ENCODE peak calls at places on chromosomes 7 and 10, in eight cellular contexts. One of them, this sample, is unnamed.

GRCh38 chr7:134435161-134435920 is 23.6 kb downstream of the AKR1B1 start:
- DNase-seq in epithelial cell of proximal tubule: no peak
- DNase-seq in C1 segment of cervical spinal cord: no peak
- DNase-seq in HCT116: no peak
- DNase-seq in activated CD4-positive, alpha-beta T cell treated with anti-CD3 and anti-CD28 coated beads, Interleukin-2, amount 50 U/mL, for 1 hour: no peak
- DNase-seq in A549: peak
- DNase-seq in uterus: no peak
- DNase-seq in kidney tubule cell: peak
- DNase-seq in this sample: no peak

GRCh38 chr7:117061751-117062150 is 108.5 kb downstream of the ST7 start:
- DNase-seq in activated CD4-positive, alpha-beta T cell treated with anti-CD3 and anti-CD28 coated beads, Interleukin-2, amount 50 U/mL, for 1 hour: no peak
- DNase-seq in epithelial cell of proximal tubule: no peak
- DNase-seq in C1 segment of cervical spinal cord: no peak
- DNase-seq in uterus: no peak
- DNase-seq in A549: no peak
- DNase-seq in HCT116: no peak
- DNase-seq in kidney tubule cell: peak
- DNase-seq in this sample: no peak

GRCh38 chr7:159013825-159014289 is 130.8 kb downstream of the VIPR2 start:
- DNase-seq in uterus: no peak
- DNase-seq in HCT116: no peak
- DNase-seq in epithelial cell of proximal tubule: no peak
- DNase-seq in C1 segment of cervical spinal cord: no peak
- DNase-seq in A549: no peak
- DNase-seq in activated CD4-positive, alpha-beta T cell treated with anti-CD3 and anti-CD28 coated beads, Interleukin-2, amount 50 U/mL, for 1 hour: no peak
- DNase-seq in kidney tubule cell: no peak
- DNase-seq in this sample: no peak

GRCh38 chr7:34317039-34317438 is 341.0 kb upstream of the NPSR1 start:
- DNase-seq in activated CD4-positive, alpha-beta T cell treated with anti-CD3 and anti-CD28 coated beads, Interleukin-2, amount 50 U/mL, for 1 hour: no peak
- DNase-seq in epithelial cell of proximal tubule: no peak
- DNase-seq in C1 segment of cervical spinal cord: no peak
- DNase-seq in HCT116: no peak
- DNase-seq in kidney tubule cell: no peak
- DNase-seq in A549: no peak
- DNase-seq in uterus: no peak
- DNase-seq in this sample: no peak

GRCh38 chr10:119782981-119783664 is 57.3 kb downstream of the INPP5F start:
- DNase-seq in kidney tubule cell: no peak
- DNase-seq in A549: no peak
- DNase-seq in HCT116: no peak
- DNase-seq in uterus: no peak
- DNase-seq in C1 segment of cervical spinal cord: no peak
- DNase-seq in activated CD4-positive, alpha-beta T cell treated with anti-CD3 and anti-CD28 coated beads, Interleukin-2, amount 50 U/mL, for 1 hour: no peak
- DNase-seq in epithelial cell of proximal tubule: no peak
- DNase-seq in this sample: no peak

GRCh38 chr10:30447125-30447799 is 13.3 kb downstream of the MAP3K8 start:
- DNase-seq in kidney tubule cell: peak
- DNase-seq in A549: no peak
- DNase-seq in uterus: no peak
- DNase-seq in HCT116: peak
- DNase-seq in activated CD4-positive, alpha-beta T cell treated with anti-CD3 and anti-CD28 coated beads, Interleukin-2, amount 50 U/mL, for 1 hour: no peak
- DNase-seq in C1 segment of cervical spinal cord: no peak
- DNase-seq in epithelial cell of proximal tubule: no peak
- DNase-seq in this sample: no peak

GRCh38 chr7:103660455-103661371 is 214.7 kb upstream of the SLC26A5 start:
- DNase-seq in A549: peak
- DNase-seq in C1 segment of cervical spinal cord: no peak
- DNase-seq in activated CD4-positive, alpha-beta T cell treated with anti-CD3 and anti-CD28 coated beads, Interleukin-2, amount 50 U/mL, for 1 hour: no peak
- DNase-seq in HCT116: no peak
- DNase-seq in kidney tubule cell: peak
- DNase-seq in uterus: no peak
- DNase-seq in epithelial cell of proximal tubule: peak
- DNase-seq in this sample: no peak

GRCh38 chr7:83276250-83276649 is 113.6 kb upstream of the PCLO start:
- DNase-seq in uterus: no peak
- DNase-seq in activated CD4-positive, alpha-beta T cell treated with anti-CD3 and anti-CD28 coated beads, Interleukin-2, amount 50 U/mL, for 1 hour: no peak
- DNase-seq in HCT116: no peak
- DNase-seq in C1 segment of cervical spinal cord: no peak
- DNase-seq in kidney tubule cell: no peak
- DNase-seq in epithelial cell of proximal tubule: no peak
- DNase-seq in A549: no peak
- DNase-seq in this sample: no peak

GRCh38 chr7:43721193-43721806 is 8.0 kb downstream of the COA1 start:
- DNase-seq in uterus: no peak
- DNase-seq in C1 segment of cervical spinal cord: peak
- DNase-seq in kidney tubule cell: peak
- DNase-seq in A549: peak
- DNase-seq in activated CD4-positive, alpha-beta T cell treated with anti-CD3 and anti-CD28 coated beads, Interleukin-2, amount 50 U/mL, for 1 hour: no peak
- DNase-seq in HCT116: no peak
- DNase-seq in epithelial cell of proximal tubule: no peak
- DNase-seq in this sample: no peak

GRCh38 chr10:123212640-123213039 is 58.4 kb downstream of the BUB3 start:
- DNase-seq in A549: no peak
- DNase-seq in activated CD4-positive, alpha-beta T cell treated with anti-CD3 and anti-CD28 coated beads, Interleukin-2, amount 50 U/mL, for 1 hour: no peak
- DNase-seq in uterus: no peak
- DNase-seq in epithelial cell of proximal tubule: no peak
- DNase-seq in C1 segment of cervical spinal cord: no peak
- DNase-seq in HCT116: no peak
- DNase-seq in kidney tubule cell: no peak
- DNase-seq in this sample: no peak

GRCh38 chr10:21720090-21720489 is 186.1 kb downstream of the MLLT10 start:
- DNase-seq in A549: no peak
- DNase-seq in kidney tubule cell: peak
- DNase-seq in C1 segment of cervical spinal cord: no peak
- DNase-seq in epithelial cell of proximal tubule: peak
- DNase-seq in HCT116: no peak
- DNase-seq in activated CD4-positive, alpha-beta T cell treated with anti-CD3 and anti-CD28 coated beads, Interleukin-2, amount 50 U/mL, for 1 hour: no peak
- DNase-seq in uterus: no peak
- DNase-seq in this sample: no peak

GRCh38 chr7:2810682-2811471 is 33.2 kb downstream of the GNA12 start:
- DNase-seq in epithelial cell of proximal tubule: no peak
- DNase-seq in uterus: no peak
- DNase-seq in activated CD4-positive, alpha-beta T cell treated with anti-CD3 and anti-CD28 coated beads, Interleukin-2, amount 50 U/mL, for 1 hour: no peak
- DNase-seq in kidney tubule cell: no peak
- DNase-seq in C1 segment of cervical spinal cord: no peak
- DNase-seq in A549: no peak
- DNase-seq in HCT116: no peak
- DNase-seq in this sample: no peak

GRCh38 chr10:89217057-89217990 is 10.2 kb upstream of the CH25H start:
- DNase-seq in epithelial cell of proximal tubule: no peak
- DNase-seq in uterus: peak
- DNase-seq in C1 segment of cervical spinal cord: peak
- DNase-seq in kidney tubule cell: peak
- DNase-seq in activated CD4-positive, alpha-beta T cell treated with anti-CD3 and anti-CD28 coated beads, Interleukin-2, amount 50 U/mL, for 1 hour: peak
- DNase-seq in HCT116: peak
- DNase-seq in A549: peak
- DNase-seq in this sample: no peak

This sample was measured in 8988T.